ENCODE peak calls at places on chromosome 1, in nine cellular contexts. T is endodermal cell, K is RWPE1, G is cardiac muscle cell, U is fibroblast of the aortic adventitia, W is WERI-Rb-1, E is mesothelial cell of epicardium, X is fibroblast of mammary gland, P is endothelial cell. A is an unnamed sample.

GRCh38 chr1:228900099-228900965 is 165.1 kb downstream of the RHOU start:
- DNase-seq in E (no peak), U (peak), X (peak), T (no peak), W (no peak), G (no peak), K (no peak), P (no peak), A (no peak)

GRCh38 chr1:241423541-241424479 is 66.8 kb upstream of the RGS7 start:
- DNase-seq in U (peak), K (peak), P (peak), G (peak), X (peak), T (peak), E (peak), W (peak), A (no peak)

GRCh38 chr1:198880818-198881597 is 242.2 kb downstream of the PTPRC start:
- DNase-seq in E (no peak), X (peak), G (no peak), T (no peak), P (no peak), U (peak), K (peak), W (no peak), A (no peak)

GRCh38 chr1:164937297-164937696 is 378.3 kb downstream of the PBX1 start:
- DNase-seq in W (no peak), P (no peak), X (no peak), G (no peak), T (no peak), K (no peak), E (no peak), U (no peak), A (no peak)

GRCh38 chr1:68132426-68133130 is 82.2 kb upstream of the DIRAS3 start:
- DNase-seq in K (no peak), X (peak), E (no peak), T (peak), G (no peak), W (no peak), U (no peak), P (no peak), A (no peak)

GRCh38 chr1:62295921-62296451 is 23.2 kb downstream of the KANK4 start:
- DNase-seq in U (peak), E (no peak), P (no peak), T (no peak), W (no peak), K (no peak), G (no peak), X (peak), A (no peak)

GRCh38 chr1:198186916-198187580 is 30.2 kb downstream of the NEK7 start:
- DNase-seq in P (no peak), E (no peak), X (no peak), G (no peak), K (no peak), T (no peak), U (no peak), W (no peak), A (no peak)

GRCh38 chr1:244801246-244801645 is 34.2 kb upstream of the COX20 start:
- DNase-seq in X (peak), W (peak), T (peak), G (peak), P (peak), U (peak), K (peak), E (no peak), A (no peak)

GRCh38 chr1:221100196-221100950 is 221.1 kb downstream of the HLX start:
- DNase-seq in W (no peak), X (peak), P (no peak), T (no peak), G (no peak), K (no peak), E (no peak), U (peak), A (no peak)

GRCh38 chr1:193303849-193304248 is 117.4 kb upstream of the B3GALT2 start:
- DNase-seq in X (no peak), E (no peak), P (no peak), U (no peak), G (no peak), T (no peak), K (no peak), W (no peak), A (no peak)

GRCh38 chr1:26874896-26875295 is 11.9 kb downstream of the SFN start:
- DNase-seq in T (no peak), X (no peak), P (no peak), U (no peak), E (no peak), K (no peak), W (peak), G (no peak), A (no peak)

GRCh38 chr1:228058172-228058980 is 24.1 kb upstream of the ARF1 start:
- DNase-seq in G (no peak), T (no peak), W (no peak), U (no peak), X (no peak), K (no peak), P (no peak), E (no peak), A (no peak)

GRCh38 chr1:93180723-93181613 is at the start of gene CCDC18:
- DNase-seq in U (no peak), X (peak), E (no peak), P (peak), G (no peak), K (peak), W (no peak), T (no peak), A (no peak)

GRCh38 chr1:202107801-202108731 is 14.7 kb upstream of the GPR37L1 start:
- DNase-seq in P (no peak), X (no peak), G (no peak), U (peak), T (peak), W (no peak), K (peak), E (no peak), A (no peak)

GRCh38 chr1:200258447-200259375 is 151.1 kb downstream of the ZNF281 start:
- DNase-seq in G (no peak), E (no peak), X (peak), P (no peak), K (peak), W (peak), U (peak), T (no peak), A (no peak)

GRCh38 chr1:22949807-22950462 is 22.7 kb downstream of the LACTBL1 start:
- DNase-seq in W (no peak), E (no peak), T (no peak), X (no peak), K (no peak), G (no peak), U (peak), P (no peak), A (no peak)

GRCh38 chr1:156291226-156292061 is 4.0 kb downstream of the GLMP start:
- DNase-seq in W (peak), K (no peak), T (peak), G (peak), U (peak), P (peak), E (peak), X (peak), A (no peak)

GRCh38 chr1:201495447-201496295 is 11.3 kb downstream of the CSRP1 start:
- DNase-seq in P (no peak), W (peak), K (peak), T (no peak), E (peak), U (peak), X (peak), G (peak), A (no peak)

GRCh38 chr1:211734791-211735190 is 59.4 kb upstream of the NEK2 start:
- DNase-seq in E (no peak), W (no peak), T (no peak), G (no peak), P (no peak), X (no peak), K (no peak), U (no peak), A (no peak)

GRCh38 chr1:42733415-42734200 is 6.4 kb downstream of the CLDN19 start:
- DNase-seq in U (no peak), W (no peak), G (no peak), K (no peak), E (no peak), X (no peak), P (no peak), T (peak), A (no peak)

GRCh38 chr1:33140153-33141149 is 41.4 kb downstream of the TRIM62 start:
- DNase-seq in K (peak), T (peak), W (peak), U (no peak), P (no peak), X (peak), G (no peak), E (no peak), A (no peak)

GRCh38 chr1:57423135-57424131 is at the start of gene DAB1:
- DNase-seq in K (no peak), G (peak), P (peak), E (peak), U (peak), T (peak), X (peak), W (peak), A (peak)

GRCh38 chr1:200345516-200345915 is 64.3 kb downstream of the ZNF281 start:
- DNase-seq in P (no peak), G (no peak), U (no peak), E (no peak), X (no peak), W (no peak), T (no peak), K (no peak), A (no peak)

GRCh38 chr1:39672551-39672947 is 642 bp upstream of the NT5C1A start:
- DNase-seq in E (no peak), W (peak), T (peak), G (peak), K (no peak), X (no peak), P (peak), U (no peak), A (no peak)

GRCh38 chr1:115158181-115158580 is 68.9 kb upstream of the TSPAN2 start:
- DNase-seq in K (peak), P (no peak), G (no peak), E (no peak), U (peak), X (peak), T (no peak), W (no peak), A (peak)

GRCh38 chr1:230310381-230311163 is 115.6 kb downstream of the PGBD5 start:
- DNase-seq in E (peak), X (peak), T (peak), G (peak), W (peak), K (peak), P (peak), U (peak), A (no peak)

GRCh38 chr1:230891413-230891812 is 23.1 kb upstream of the C1orf198 start:
- DNase-seq in U (no peak), G (no peak), P (no peak), X (no peak), K (peak), T (no peak), W (no peak), E (no peak), A (no peak)

GRCh38 chr1:154741747-154742495 is 128.2 kb downstream of the KCNN3 start:
- DNase-seq in T (peak), E (no peak), G (peak), W (peak), K (no peak), U (peak), P (peak), X (peak), A (no peak)

GRCh38 chr1:109636201-109636952 is 16.7 kb downstream of the AMPD2 start:
- DNase-seq in P (no peak), U (peak), K (no peak), W (no peak), E (no peak), G (no peak), X (peak), T (peak), A (no peak)

GRCh38 chr1:60281360-60281932 is 207.9 kb upstream of the C1orf87 start:
- DNase-seq in W (peak), P (peak), X (peak), T (peak), U (peak), K (peak), G (peak), E (peak), A (peak)

GRCh38 chr1:51741121-51741681 is 124.3 kb downstream of the OSBPL9 start:
- DNase-seq in K (no peak), E (no peak), U (no peak), X (no peak), P (no peak), T (no peak), W (no peak), G (no peak), A (no peak)

GRCh38 chr1:66239834-66240233 is 294.1 kb upstream of the SGIP1 start:
- DNase-seq in T (peak), U (no peak), K (no peak), W (no peak), G (no peak), E (no peak), X (no peak), P (no peak), A (no peak)

GRCh38 chr1:112264010-112264409 is 132.0 kb upstream of the CTTNBP2NL start:
- DNase-seq in G (no peak), W (no peak), K (no peak), X (no peak), U (peak), T (no peak), P (no peak), E (no peak), A (no peak)

GRCh38 chr1:55049914-55050278 is 10.5 kb downstream of the PCSK9 start:
- DNase-seq in P (no peak), K (no peak), U (peak), E (no peak), T (no peak), G (no peak), W (no peak), X (peak), A (no peak)

DNA sequence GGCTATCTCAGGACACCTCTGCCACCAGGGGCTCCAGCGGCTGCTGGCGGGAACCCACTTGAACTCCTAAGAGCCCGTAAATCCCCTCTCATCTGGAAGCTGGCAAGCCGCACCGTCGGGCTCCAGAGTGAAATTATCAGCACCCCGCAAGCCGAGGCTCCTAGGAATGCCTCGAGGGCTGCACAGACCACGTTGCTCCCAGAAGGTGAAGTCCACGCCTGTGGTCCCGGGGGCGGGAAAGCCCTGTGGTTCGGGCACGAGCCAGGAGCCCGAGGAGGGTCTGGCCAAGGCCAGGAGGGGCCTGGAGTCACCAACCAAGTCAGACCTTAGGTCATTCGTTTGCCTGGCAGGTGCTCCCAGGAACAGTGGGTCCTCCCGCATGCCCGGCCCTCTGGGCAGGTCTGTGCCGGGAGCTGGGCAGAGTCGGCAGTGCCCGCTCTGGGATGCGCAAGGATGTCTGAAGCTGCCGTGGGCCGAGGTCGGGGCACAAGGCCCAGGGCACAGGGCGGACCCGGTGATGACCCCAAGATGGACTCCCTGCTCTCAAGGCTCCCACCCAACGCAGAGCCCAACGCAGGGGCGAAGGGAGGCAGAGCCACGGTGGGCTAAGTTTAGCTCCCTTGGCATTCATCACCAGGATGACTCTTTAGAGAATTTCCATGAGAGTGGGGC is 8.9 kb downstream of the ACTRT2 start:
- DNase-seq in P (no peak), W (no peak), G (no peak), K (no peak), X (no peak), E (no peak), T (peak), U (no peak), A (no peak)
- TF ChIP-seq CTCF in P (no peak), W (no peak), G (no peak), K (no peak), X (no peak), E (no peak), T (no peak), U (no peak), A (no peak)

DNA sequence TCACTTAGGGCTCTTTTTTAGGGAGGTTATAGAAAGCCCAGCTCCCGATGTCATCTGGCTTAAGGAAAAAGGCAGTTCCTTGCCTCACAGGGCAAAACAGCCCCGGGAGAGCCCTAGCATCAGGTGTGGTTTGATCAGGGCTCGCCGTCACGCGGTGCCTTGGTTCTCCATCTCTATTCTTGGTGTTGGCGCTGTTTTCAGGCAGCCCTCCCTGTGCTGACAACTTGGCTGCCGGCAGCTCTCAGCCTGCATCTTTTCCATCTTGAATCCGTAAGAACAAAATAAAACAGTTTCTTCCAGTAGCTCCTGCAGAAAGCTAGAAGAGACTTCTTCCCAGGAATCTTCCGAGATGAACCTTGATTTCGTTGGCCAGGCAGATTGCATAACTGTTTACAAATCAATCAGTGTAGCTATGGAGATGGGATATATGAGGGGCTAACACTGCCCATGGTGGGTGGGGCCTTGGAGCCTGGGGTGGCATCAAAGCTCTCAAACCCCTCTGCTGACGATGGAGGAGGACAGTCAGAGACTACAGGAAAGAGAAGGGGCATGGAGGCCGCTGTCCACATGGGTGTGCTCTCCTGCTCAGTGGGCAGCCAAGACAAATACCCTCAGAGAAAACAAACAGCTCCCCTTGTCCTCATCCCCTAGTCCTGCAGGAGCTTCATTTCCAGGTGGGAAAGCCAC is 370.7 kb upstream of the C1orf174 start:
- DNase-seq in U (no peak), E (no peak), W (no peak), K (no peak), P (no peak), X (no peak), G (no peak), T (no peak), A (no peak)
- TF ChIP-seq CTCF in U (no peak), E (no peak), W (no peak), K (no peak), P (no peak), X (no peak), G (no peak), T (no peak), A (no peak)

GRCh38 chr1:171984850-171985485 is 143.7 kb downstream of the DNM3 start:
- DNase-seq in W (no peak), K (peak), X (peak), E (no peak), U (peak), T (no peak), P (no peak), G (peak), A (no peak)

GRCh38 chr1:171984262-171984661 is 143.0 kb downstream of the DNM3 start:
- DNase-seq in T (no peak), G (no peak), W (no peak), E (no peak), X (peak), P (no peak), K (no peak), U (peak), A (no peak)

GRCh38 chr1:171985639-171986038 is 144.3 kb downstream of the DNM3 start:
- DNase-seq in X (no peak), U (no peak), P (peak), E (no peak), W (peak), K (no peak), G (peak), T (peak), A (no peak)

GRCh38 chr1:171988243-171988642 is 146.9 kb downstream of the DNM3 start:
- DNase-seq in W (no peak), G (no peak), E (no peak), K (no peak), P (no peak), X (no peak), U (no peak), T (no peak), A (no peak)

GRCh38 chr1:171983584-171983983 is 142.3 kb downstream of the DNM3 start:
- DNase-seq in U (peak), T (no peak), P (no peak), E (no peak), W (no peak), X (peak), G (no peak), K (no peak), A (no peak)
- TF ChIP-seq CTCF in U (peak), T (peak), P (no peak), E (no peak), W (peak), X (peak), G (peak), K (no peak), A (peak)

GRCh38 chr1:205810448-205811157 is 2.4 kb downstream of the SLC41A1 start:
- DNase-seq in P (peak), W (no peak), U (peak), K (no peak), E (no peak), G (peak), X (no peak), T (peak), A (no peak)
- TF ChIP-seq CTCF in P (peak), W (peak), U (peak), K (no peak), E (no peak), G (peak), X (peak), T (peak), A (peak)

GRCh38 chr1:190124068-190124467 is 353.6 kb downstream of the BRINP3 start:
- DNase-seq in K (no peak), U (no peak), G (no peak), E (no peak), X (no peak), T (no peak), P (no peak), W (peak), A (no peak)
- TF ChIP-seq CTCF in K (no peak), U (no peak), G (no peak), E (no peak), X (no peak), T (peak), P (no peak), W (no peak), A (no peak)

GRCh38 chr1:1049318-1050165 is 24.6 kb downstream of the RNF223 start:
- DNase-seq in K (no peak), X (no peak), T (no peak), U (no peak), W (no peak), G (no peak), P (no peak), E (no peak), A (no peak)
- TF ChIP-seq CTCF in K (no peak), X (no peak), T (no peak), U (no peak), W (no peak), G (no peak), P (no peak), E (no peak), A (no peak)

DNA sequence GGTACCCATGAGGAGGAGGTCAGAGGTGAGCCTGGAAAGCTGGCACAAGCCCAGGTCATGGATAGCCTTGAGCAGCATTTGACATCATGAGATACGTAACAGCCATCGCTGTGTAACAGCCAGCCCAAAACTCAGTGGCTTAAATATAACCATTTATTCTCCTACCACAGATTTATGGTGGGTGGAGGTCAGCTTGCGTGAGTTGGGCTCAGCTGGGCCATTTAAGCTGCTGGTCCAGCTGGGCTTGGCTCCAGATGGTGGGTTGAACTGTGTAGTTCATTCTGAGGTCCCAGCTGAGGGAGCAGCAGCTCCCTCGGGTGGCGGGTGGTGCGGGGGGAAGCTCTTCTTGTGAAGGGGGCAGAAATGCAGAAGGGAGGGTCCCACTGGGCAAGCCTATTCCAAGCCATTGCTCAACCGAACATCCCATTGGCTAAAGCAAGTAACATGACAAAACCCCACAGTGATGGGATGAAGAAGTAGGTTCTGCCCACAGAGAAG is 75.9 kb downstream of the IGSF21 start:
- DNase-seq in W (peak), P (no peak), K (no peak), U (no peak), X (no peak), E (no peak), G (no peak), T (no peak), A (no peak)
- TF ChIP-seq CTCF in W (peak), P (no peak), K (no peak), U (no peak), X (no peak), E (no peak), G (no peak), T (no peak), A (no peak)

GRCh38 chr1:238232036-238232744 is 341.5 kb upstream of the ZP4 start:
- DNase-seq in E (no peak), K (no peak), G (no peak), X (no peak), P (no peak), T (no peak), U (no peak), W (peak), A (no peak)
- TF ChIP-seq CTCF in E (no peak), K (no peak), G (no peak), X (no peak), P (no peak), T (no peak), U (no peak), W (no peak), A (no peak)